ENCODE peak calls at places on chromosome 13, in six cellular contexts. D, B, S, Z, V and L are unnamed samples.

GRCh38 chr13:30103161-30103858 is 204.0 kb downstream of the KATNAL1 start:
- DNase-seq in B (no peak), Z (no peak), D (no peak), S (no peak), V (no peak), L (no peak)

GRCh38 chr13:33401238-33401637 is 115.7 kb upstream of the STARD13 start:
- DNase-seq in Z (no peak), D (no peak), B (no peak), S (no peak), V (no peak), L (no peak)

GRCh38 chr13:100495455-100495854 is 93.1 kb downstream of the GGACT start:
- DNase-seq in B (no peak), S (no peak), V (no peak), Z (no peak), D (no peak), L (no peak)

GRCh38 chr13:71602327-71602726 is 264.7 kb downstream of the DACH1 start:
- DNase-seq in S (no peak), V (no peak), D (no peak), Z (no peak), B (no peak), L (no peak)

GRCh38 chr13:112106467-112107141 is 39.7 kb downstream of the SOX1 start:
- DNase-seq in B (no peak), D (no peak), S (peak), Z (no peak), V (no peak), L (no peak)

GRCh38 chr13:47484564-47484963 is 516.5 kb downstream of the SUCLA2 start:
- DNase-seq in S (peak), Z (no peak), D (no peak), V (no peak), B (no peak), L (no peak)

GRCh38 chr13:106566682-106567420 is 1.1 kb downstream of the ARGLU1 start:
- DNase-seq in D (no peak), S (peak), Z (peak), B (no peak), V (no peak), L (no peak)

GRCh38 chr13:30364876-30365275 is 57.4 kb upstream of the UBE2L5 start:
- DNase-seq in B (no peak), V (no peak), D (no peak), S (no peak), Z (no peak), L (no peak)

GRCh38 chr13:82933986-82934385 is 948.3 kb downstream of the SLITRK1 start:
- DNase-seq in Z (no peak), D (no peak), V (no peak), B (no peak), S (no peak), L (no peak)

GRCh38 chr13:25502551-25502950 is 130.8 kb downstream of the ATP8A2 start:
- DNase-seq in Z (no peak), D (no peak), B (no peak), V (no peak), S (no peak), L (no peak)

GRCh38 chr13:113184568-113185440 is 23.7 kb downstream of the PCID2 start:
- DNase-seq in D (no peak), B (no peak), S (no peak), Z (no peak), V (no peak), L (no peak)

GRCh38 chr13:113187263-113187669 is 21.2 kb downstream of the PCID2 start:
- DNase-seq in Z (no peak), D (peak), V (no peak), B (no peak), S (peak), L (peak)

GRCh38 chr13:113186061-113186900 is 22.2 kb downstream of the PCID2 start:
- DNase-seq in V (no peak), Z (no peak), D (no peak), B (peak), S (no peak), L (no peak)

GRCh38 chr13:113182046-113182445 is 23.6 kb downstream of the PROZ start:
- DNase-seq in B (no peak), Z (no peak), V (no peak), D (no peak), S (no peak), L (no peak)

GRCh38 chr13:113183450-113184129 is 24.9 kb downstream of the PCID2 start:
- DNase-seq in V (no peak), Z (no peak), S (peak), B (no peak), D (no peak), L (no peak)
- TF ChIP-seq ZNF274 in V (no peak), Z (no peak), S (no peak), B (no peak), D (no peak), L (no peak)

GRCh38 chr13:66560189-66560588 is 669.9 kb downstream of the PCDH9 start:
- DNase-seq in Z (no peak), V (no peak), S (no peak), D (no peak), B (no peak), L (no peak)

GRCh38 chr13:66562054-66562453 is 668.1 kb downstream of the PCDH9 start:
- DNase-seq in D (no peak), S (no peak), V (no peak), B (no peak), Z (no peak), L (no peak)

GRCh38 chr13:66565261-66565660 is 664.9 kb downstream of the PCDH9 start:
- DNase-seq in B (no peak), Z (no peak), D (no peak), S (no peak), V (no peak), L (no peak)

GRCh38 chr13:66560991-66561390 is 669.1 kb downstream of the PCDH9 start:
- DNase-seq in B (no peak), S (no peak), Z (no peak), D (no peak), V (no peak), L (no peak)

GRCh38 chr13:66563076-66563475 is 667.1 kb downstream of the PCDH9 start:
- DNase-seq in V (no peak), S (no peak), D (no peak), Z (no peak), B (no peak), L (no peak)
- TF ChIP-seq ZNF274 in V (no peak), S (no peak), D (no peak), Z (no peak), B (no peak), L (no peak)

DNA sequence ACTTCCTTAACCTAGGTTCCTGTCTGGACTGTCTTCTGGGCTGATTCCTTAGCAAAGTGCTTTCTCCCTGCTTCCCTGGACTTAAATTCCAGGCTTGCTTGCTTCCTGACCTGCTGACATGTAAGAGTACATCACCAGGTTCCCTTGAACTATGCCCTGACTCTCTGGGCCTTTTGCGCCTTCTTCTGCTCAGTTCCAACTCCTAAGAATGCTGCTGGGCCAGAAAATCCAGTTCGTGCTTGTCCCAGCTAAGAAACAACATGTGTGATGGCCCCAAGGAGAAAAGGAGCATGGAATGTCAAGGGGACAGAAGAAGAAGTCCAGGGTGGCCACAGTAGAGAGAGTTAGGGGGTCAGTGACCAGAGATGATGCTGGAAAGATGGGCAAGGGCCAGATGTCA is 42.6 kb upstream of the MBNL2 start:
- DNase-seq in D (no peak), V (no peak), Z (no peak), B (no peak), S (no peak), L (no peak)
- TF ChIP-seq ZNF274 in D (no peak), V (no peak), Z (no peak), B (no peak), S (no peak), L (no peak)

GRCh38 chr13:95236774-95237173 is 64.5 kb downstream of the ABCC4 start:
- DNase-seq in Z (no peak), V (no peak), S (no peak), B (no peak), D (no peak), L (no peak)
- TF ChIP-seq ZNF274 in Z (no peak), V (no peak), S (no peak), B (no peak), D (no peak), L (no peak)